ENCODE peak calls at places on chromosome 20, in ten cellular contexts. V is heart right ventricle; Y is endothelial cell; K is activated CD8-positive, alpha-beta memory T cell treated with anti-CD3 and anti-CD28 coated beads for 1 hour; R is foreskin fibroblast; T is naive thymus-derived CD4-positive, alpha-beta T cell; D is neural crest cell; X is Right ventricle myocardium superior; M is left lung; F is stimulated activated CD8-positive, alpha-beta memory T cell treated with anti-CD3 and anti-CD28 coated beads, Interleukin-7, amount 100 ng/mL, for 1 hour. O is an unnamed sample.

GRCh38 chr20:37414133-37414532 is 68.2 kb downstream of the SRC start:
- DNase-seq in V (no peak), Y (no peak), K (no peak), R (no peak), T (no peak), D (no peak), X (no peak), M (peak), F (no peak), O (no peak)

GRCh38 chr20:57736738-57737347 is 27.0 kb upstream of the PMEPA1 start:
- DNase-seq in V (no peak), Y (no peak), K (no peak), R (no peak), T (no peak), D (no peak), X (no peak), M (no peak), F (no peak), O (no peak)

GRCh38 chr20:63552481-63553249 is 1.3 kb upstream of the FNDC11 start:
- DNase-seq in V (no peak), Y (no peak), K (no peak), R (no peak), T (peak), D (no peak), X (no peak), M (no peak), F (no peak), O (no peak)

GRCh38 chr20:61877331-61877730 is 188.3 kb downstream of the TAF4 start:
- DNase-seq in V (no peak), Y (no peak), K (no peak), R (no peak), T (no peak), D (no peak), X (peak), M (peak), F (no peak), O (no peak)

GRCh38 chr20:1876217-1876921 is 18.8 kb upstream of the SIRPA start:
- DNase-seq in V (no peak), Y (no peak), K (no peak), R (no peak), T (peak), D (no peak), X (no peak), M (no peak), F (no peak), O (no peak)

GRCh38 chr20:58850693-58851174 is at the start of gene GNAS-AS1:
- DNase-seq in V (peak), Y (peak), K (peak), R (peak), T (peak), D (peak), X (peak), M (peak), F (peak), O (peak)

GRCh38 chr20:32564921-32565734 is 20.0 kb downstream of the NOL4L start:
- DNase-seq in V (peak), Y (no peak), K (no peak), R (no peak), T (no peak), D (no peak), X (peak), M (peak), F (no peak), O (no peak)

GRCh38 chr20:41172296-41173140 is 35.2 kb downstream of the PLCG1 start:
- DNase-seq in V (no peak), Y (no peak), K (no peak), R (peak), T (no peak), D (no peak), X (no peak), M (no peak), F (no peak), O (peak)

GRCh38 chr20:56458227-56458821 is 10.1 kb upstream of the RTF2 start:
- DNase-seq in V (no peak), Y (no peak), K (no peak), R (no peak), T (no peak), D (no peak), X (no peak), M (no peak), F (no peak), O (no peak)

GRCh38 chr20:62165762-62166399 is 16.9 kb upstream of the MTG2 start:
- DNase-seq in V (peak), Y (no peak), K (no peak), R (no peak), T (no peak), D (no peak), X (peak), M (peak), F (no peak), O (no peak)

GRCh38 chr20:34994509-34995131 is 39.0 kb downstream of the MYH7B start:
- DNase-seq in V (no peak), Y (no peak), K (no peak), R (no peak), T (no peak), D (no peak), X (peak), M (peak), F (no peak), O (no peak)

GRCh38 chr20:63314015-63314471 is 21.1 kb downstream of the COL20A1 start:
- DNase-seq in V (peak), Y (no peak), K (no peak), R (no peak), T (no peak), D (no peak), X (peak), M (peak), F (no peak), O (no peak)

GRCh38 chr20:57756213-57756612 is 46.4 kb upstream of the PMEPA1 start:
- DNase-seq in V (no peak), Y (no peak), K (no peak), R (no peak), T (no peak), D (no peak), X (no peak), M (no peak), F (no peak), O (no peak)

GRCh38 chr20:60632420-60633262 is 619.4 kb upstream of the CDH4 start:
- DNase-seq in V (no peak), Y (no peak), K (no peak), R (no peak), T (no peak), D (no peak), X (no peak), M (no peak), F (no peak), O (no peak)

GRCh38 chr20:37714973-37715657 is 21.3 kb downstream of the CTNNBL1 start:
- DNase-seq in V (no peak), Y (no peak), K (no peak), R (peak), T (no peak), D (no peak), X (no peak), M (no peak), F (no peak), O (no peak)

GRCh38 chr20:5504061-5504739 is 187.4 kb upstream of the PROKR2 start:
- DNase-seq in V (peak), Y (peak), K (no peak), R (peak), T (no peak), D (no peak), X (peak), M (peak), F (no peak), O (peak)

GRCh38 chr20:59682603-59683002 is 78.3 kb downstream of the PHACTR3 start:
- DNase-seq in V (no peak), Y (no peak), K (no peak), R (no peak), T (no peak), D (no peak), X (no peak), M (no peak), F (no peak), O (no peak)

GRCh38 chr20:33370296-33370695 is 31.0 kb downstream of the CDK5RAP1 start:
- DNase-seq in V (no peak), Y (no peak), K (peak), R (no peak), T (peak), D (no peak), X (no peak), M (no peak), F (peak), O (no peak)

GRCh38 chr20:4787069-4787468 is 65.4 kb downstream of the PRND start:
- DNase-seq in V (no peak), Y (no peak), K (no peak), R (peak), T (no peak), D (no peak), X (no peak), M (no peak), F (no peak), O (no peak)

O was measured in pancreas.